ENCODE peak calls at places on chromosome 14, in six cellular contexts. T is activated CD4-positive, alpha-beta T cell treated with anti-CD3 and anti-CD28 coated beads, Interleukin-2, amount 10 ng/mL, durations not matched to agents 7 days and 5 days; K is neuronal stem cell; U is mucosa of descending colon; G is 8988T; O is AG09319. C is an unnamed sample.

GRCh38 chr14:32419429-32419828 is 90.3 kb downstream of the AKAP6 start:
- DNase-seq in T (no peak), K (no peak), U (no peak), G (no peak), O (no peak), C (no peak)

GRCh38 chr14:77498984-77499527 is 440 bp upstream of the ISM2 start:
- DNase-seq in T (no peak), K (peak), U (no peak), G (peak), O (no peak), C (no peak)

GRCh38 chr14:95910628-95911027 is 34.0 kb downstream of the TUNAR start:
- DNase-seq in T (no peak), K (no peak), U (no peak), G (no peak), O (no peak), C (no peak)

GRCh38 chr14:21454843-21455550 is 926 bp downstream of the CHD8 start:
- DNase-seq in T (no peak), K (no peak), U (no peak), G (no peak), O (no peak), C (no peak)

GRCh38 chr14:96285667-96286066 is 29.7 kb downstream of the BDKRB1 start:
- DNase-seq in T (no peak), K (no peak), U (no peak), G (no peak), O (no peak), C (no peak)

GRCh38 chr14:102086972-102087761 is at the start of gene HSP90AA1:
- DNase-seq in T (peak), K (peak), U (peak), G (peak), O (peak), C (peak)

GRCh38 chr14:99156814-99157213 is 115.2 kb downstream of the BCL11B start:
- DNase-seq in T (no peak), K (no peak), U (no peak), G (no peak), O (no peak), C (no peak)

GRCh38 chr14:80231732-80232131 is 20.4 kb upstream of the DIO2 start:
- DNase-seq in T (no peak), K (no peak), U (no peak), G (no peak), O (no peak), C (no peak)

GRCh38 chr14:74618078-74618952 is 6.3 kb upstream of the LTBP2 start:
- DNase-seq in T (peak), K (no peak), U (no peak), G (no peak), O (no peak), C (no peak)

GRCh38 chr14:103267226-103267625 is 66.8 kb upstream of the EIF5 start:
- DNase-seq in T (no peak), K (no peak), U (no peak), G (no peak), O (no peak), C (no peak)

GRCh38 chr14:80839743-80840142 is 101.8 kb downstream of the CEP128 start:
- DNase-seq in T (no peak), K (no peak), U (no peak), G (no peak), O (no peak), C (no peak)

C was measured in SHP77.